ENCODE peak calls at places on chromosomes 1 and 21, in ten cellular contexts. L is brain microvascular endothelial cell; T is islet precursor cell; X is type B pancreatic cell; D is substantia nigra; G is activated naive CD8-positive, alpha-beta T cell treated with anti-CD3 and anti-CD28 coated beads, Interleukin-2, amount 10 ng/mL, durations not matched to agents 7 days and 5 days; C is AG10803; E is activated CD4-positive, alpha-beta T cell treated with anti-CD3 and anti-CD28 coated beads for 24 hours; K is activated T-cell treated with anti-CD3 and anti-CD28 coated beads for 1 hour; M is CD14-positive monocyte. P is an unnamed sample.

GRCh38 chr1:165073402-165074007 is 283.0 kb downstream of the LMX1A start:
- DNase-seq in L (peak; percentile 39), T (no peak), X (no peak), D (no peak), G (no peak), C (peak; percentile 58), E (no peak), K (no peak), M (no peak), P (peak; percentile 71)

GRCh38 chr1:215842905-215843304 is 275.8 kb downstream of the KCTD3 start:
- DNase-seq in L (no peak), T (no peak), X (no peak), D (no peak), G (no peak), C (no peak), E (no peak), K (no peak), M (no peak), P (no peak)

GRCh38 chr1:8424539-8425116 is 106.7 kb downstream of the SLC45A1 start:
- DNase-seq in L (no peak), T (peak; percentile 87), X (no peak), D (no peak), G (peak; percentile 53), C (no peak), E (peak; percentile 4), K (peak; percentile 18), M (peak; percentile 66), P (peak; percentile 84)

GRCh38 chr21:41612674-41613250 is 104.8 kb upstream of the TMPRSS2 start:
- DNase-seq in L (peak; percentile 42), T (peak; percentile 98), X (peak; percentile 79), D (peak; percentile 62), G (peak; percentile 45), C (peak; percentile 100), E (peak; percentile 13), K (no peak), M (no peak), P (peak; percentile 80)

GRCh38 chr1:33300673-33301072 is 20.2 kb downstream of the A3GALT2 start:
- DNase-seq in L (no peak), T (no peak), X (no peak), D (peak; percentile 18), G (peak; percentile 13), C (peak; percentile 91), E (no peak), K (no peak), M (no peak), P (peak; percentile 70)

GRCh38 chr1:214952648-214953047 is 129.9 kb upstream of the KCNK2 start:
- DNase-seq in L (no peak), T (peak; percentile 63), X (no peak), D (no peak), G (no peak), C (no peak), E (no peak), K (no peak), M (no peak), P (no peak)

GRCh38 chr1:245074232-245074747 is 80.5 kb upstream of the KIF26B start:
- DNase-seq in L (no peak), T (no peak), X (no peak), D (no peak), G (no peak), C (peak; percentile 43), E (no peak), K (no peak), M (no peak), P (peak; percentile 30)

GRCh38 chr1:155220566-155220965 is 12.1 kb downstream of the MTX1 start:
- DNase-seq in L (no peak), T (no peak), X (no peak), D (no peak), G (no peak), C (no peak), E (no peak), K (no peak), M (no peak), P (no peak)

GRCh38 chr21:16424331-16424749 is 694.6 kb downstream of the USP25 start:
- DNase-seq in L (peak; percentile 11), T (no peak), X (no peak), D (no peak), G (no peak), C (no peak), E (no peak), K (no peak), M (no peak), P (no peak)

GRCh38 chr1:156680056-156680455 is 2.8 kb upstream of the NES start:
- DNase-seq in L (no peak), T (no peak), X (no peak), D (no peak), G (no peak), C (no peak), E (no peak), K (no peak), M (no peak), P (no peak)

GRCh38 chr1:184838374-184838995 is 83.8 kb upstream of the EDEM3 start:
- DNase-seq in L (peak; percentile 92), T (no peak), X (no peak), D (no peak), G (no peak), C (peak; percentile 98), E (no peak), K (no peak), M (no peak), P (peak; percentile 62)

GRCh38 chr1:228061411-228062084 is 21.0 kb upstream of the ARF1 start:
- DNase-seq in L (no peak), T (no peak), X (no peak), D (no peak), G (no peak), C (no peak), E (no peak), K (no peak), M (peak; percentile 36), P (no peak)

GRCh38 chr1:203267912-203268311 is 37.4 kb upstream of the BTG2 start:
- DNase-seq in L (no peak), T (no peak), X (peak; percentile 40), D (no peak), G (no peak), C (no peak), E (no peak), K (no peak), M (no peak), P (no peak)

GRCh38 chr1:91795601-91796389 is 90.2 kb downstream of the TGFBR3 start:
- DNase-seq in L (peak; percentile 42), T (no peak), X (no peak), D (no peak), G (no peak), C (peak; percentile 73), E (no peak), K (no peak), M (no peak), P (no peak)

GRCh38 chr1:53629101-53629691 is 109.8 kb downstream of the GLIS1 start:
- DNase-seq in L (no peak), T (no peak), X (peak; percentile 45), D (no peak), G (no peak), C (no peak), E (no peak), K (no peak), M (no peak), P (no peak)

GRCh38 chr21:45289655-45290515 is 2.2 kb upstream of the POFUT2 start:
- DNase-seq in L (no peak), T (peak; percentile 47), X (no peak), D (no peak), G (no peak), C (peak; percentile 11), E (no peak), K (no peak), M (no peak), P (peak; percentile 2)

GRCh38 chr1:167173516-167174184 is 47.0 kb upstream of the POU2F1 start:
- DNase-seq in L (peak; percentile 62), T (no peak), X (no peak), D (no peak), G (no peak), C (peak; percentile 32), E (no peak), K (no peak), M (no peak), P (no peak)

GRCh38 chr1:39129514-39129913 is 75.0 kb upstream of the MACF1 start:
- DNase-seq in L (no peak), T (no peak), X (no peak), D (no peak), G (no peak), C (peak; percentile 62), E (no peak), K (no peak), M (no peak), P (no peak)

GRCh38 chr21:38297193-38297592 is 40.4 kb downstream of the KCNJ15 start:
- DNase-seq in L (peak; percentile 34), T (peak; percentile 71), X (no peak), D (no peak), G (no peak), C (peak; percentile 88), E (no peak), K (no peak), M (no peak), P (peak; percentile 43)

GRCh38 chr1:97192872-97193572 is 471.4 kb downstream of the PTBP2 start:
- DNase-seq in L (peak; percentile 98), T (peak; percentile 81), X (no peak), D (no peak), G (no peak), C (peak; percentile 89), E (no peak), K (no peak), M (no peak), P (peak; percentile 79)

GRCh38 chr1:23613191-23614126 is 54.2 kb upstream of the ID3 start:
- DNase-seq in L (no peak), T (no peak), X (no peak), D (no peak), G (peak; percentile 68), C (no peak), E (no peak), K (no peak), M (no peak), P (no peak)